ENCODE peak calls at places on chromosomes 16 and 17, in ten cellular contexts. One of them, this sample, is unnamed.

GRCh38 chr17:55487727-55488436 is 23.4 kb downstream of the SMIM36 start:
- DNase-seq in cardiac fibroblast: peak
- DNase-seq in CD8-positive, alpha-beta T cell: no peak
- DNase-seq in upper lobe of right lung: no peak
- DNase-seq in GM20000: no peak
- DNase-seq in AG04450: no peak
- DNase-seq in colonic mucosa: no peak
- DNase-seq in epithelial cell of esophagus: peak
- DNase-seq in dorsolateral prefrontal cortex: no peak
- DNase-seq in progenitor cell of endocrine pancreas: no peak
- DNase-seq in this sample: no peak

GRCh38 chr17:49822829-49823228 is 25.0 kb downstream of the TAC4 start:
- DNase-seq in colonic mucosa: peak
- DNase-seq in GM20000: no peak
- DNase-seq in AG04450: peak
- DNase-seq in CD8-positive, alpha-beta T cell: no peak
- DNase-seq in upper lobe of right lung: no peak
- DNase-seq in cardiac fibroblast: peak
- DNase-seq in epithelial cell of esophagus: peak
- DNase-seq in progenitor cell of endocrine pancreas: no peak
- DNase-seq in dorsolateral prefrontal cortex: no peak
- DNase-seq in this sample: no peak

GRCh38 chr16:58272855-58273254 is 22.0 kb downstream of the PRSS54 start:
- DNase-seq in GM20000: no peak
- DNase-seq in upper lobe of right lung: no peak
- DNase-seq in cardiac fibroblast: no peak
- DNase-seq in progenitor cell of endocrine pancreas: no peak
- DNase-seq in dorsolateral prefrontal cortex: no peak
- DNase-seq in AG04450: no peak
- DNase-seq in CD8-positive, alpha-beta T cell: no peak
- DNase-seq in epithelial cell of esophagus: no peak
- DNase-seq in colonic mucosa: no peak
- DNase-seq in this sample: no peak

GRCh38 chr17:142102-142661 is 4.8 kb downstream of the SCGB1C2 start:
- DNase-seq in GM20000: no peak
- DNase-seq in CD8-positive, alpha-beta T cell: no peak
- DNase-seq in dorsolateral prefrontal cortex: peak
- DNase-seq in progenitor cell of endocrine pancreas: peak
- DNase-seq in AG04450: no peak
- DNase-seq in epithelial cell of esophagus: no peak
- DNase-seq in colonic mucosa: peak
- DNase-seq in upper lobe of right lung: peak
- DNase-seq in cardiac fibroblast: peak
- DNase-seq in this sample: no peak

GRCh38 chr16:65154321-65154720 is 32.5 kb upstream of the CDH11 start:
- DNase-seq in GM20000: no peak
- DNase-seq in progenitor cell of endocrine pancreas: no peak
- DNase-seq in AG04450: no peak
- DNase-seq in cardiac fibroblast: no peak
- DNase-seq in upper lobe of right lung: no peak
- DNase-seq in colonic mucosa: no peak
- DNase-seq in epithelial cell of esophagus: peak
- DNase-seq in dorsolateral prefrontal cortex: no peak
- DNase-seq in CD8-positive, alpha-beta T cell: no peak
- DNase-seq in this sample: no peak

GRCh38 chr17:54967621-54968258 is 714 bp downstream of the COX11 start:
- DNase-seq in AG04450: no peak
- DNase-seq in dorsolateral prefrontal cortex: no peak
- DNase-seq in colonic mucosa: peak
- DNase-seq in CD8-positive, alpha-beta T cell: no peak
- DNase-seq in progenitor cell of endocrine pancreas: no peak
- DNase-seq in GM20000: peak
- DNase-seq in epithelial cell of esophagus: peak
- DNase-seq in cardiac fibroblast: peak
- DNase-seq in upper lobe of right lung: no peak
- DNase-seq in this sample: peak

GRCh38 chr16:22326771-22327445 is 29.7 kb downstream of the POLR3E start:
- DNase-seq in dorsolateral prefrontal cortex: no peak
- DNase-seq in GM20000: no peak
- DNase-seq in CD8-positive, alpha-beta T cell: no peak
- DNase-seq in colonic mucosa: no peak
- DNase-seq in AG04450: no peak
- DNase-seq in cardiac fibroblast: no peak
- DNase-seq in progenitor cell of endocrine pancreas: no peak
- DNase-seq in epithelial cell of esophagus: no peak
- DNase-seq in upper lobe of right lung: peak
- DNase-seq in this sample: no peak

GRCh38 chr17:49260011-49260921 is 29.7 kb upstream of the PHOSPHO1 start:
- DNase-seq in GM20000: peak
- DNase-seq in colonic mucosa: peak
- DNase-seq in AG04450: peak
- DNase-seq in dorsolateral prefrontal cortex: no peak
- DNase-seq in epithelial cell of esophagus: peak
- DNase-seq in CD8-positive, alpha-beta T cell: no peak
- DNase-seq in upper lobe of right lung: peak
- DNase-seq in cardiac fibroblast: peak
- DNase-seq in progenitor cell of endocrine pancreas: peak
- DNase-seq in this sample: peak

GRCh38 chr17:17843096-17843495 is 6.3 kb upstream of the SREBF1 start:
- DNase-seq in colonic mucosa: no peak
- DNase-seq in upper lobe of right lung: no peak
- DNase-seq in CD8-positive, alpha-beta T cell: no peak
- DNase-seq in progenitor cell of endocrine pancreas: no peak
- DNase-seq in AG04450: no peak
- DNase-seq in cardiac fibroblast: no peak
- DNase-seq in GM20000: no peak
- DNase-seq in dorsolateral prefrontal cortex: no peak
- DNase-seq in epithelial cell of esophagus: peak
- DNase-seq in this sample: no peak

DNA sequence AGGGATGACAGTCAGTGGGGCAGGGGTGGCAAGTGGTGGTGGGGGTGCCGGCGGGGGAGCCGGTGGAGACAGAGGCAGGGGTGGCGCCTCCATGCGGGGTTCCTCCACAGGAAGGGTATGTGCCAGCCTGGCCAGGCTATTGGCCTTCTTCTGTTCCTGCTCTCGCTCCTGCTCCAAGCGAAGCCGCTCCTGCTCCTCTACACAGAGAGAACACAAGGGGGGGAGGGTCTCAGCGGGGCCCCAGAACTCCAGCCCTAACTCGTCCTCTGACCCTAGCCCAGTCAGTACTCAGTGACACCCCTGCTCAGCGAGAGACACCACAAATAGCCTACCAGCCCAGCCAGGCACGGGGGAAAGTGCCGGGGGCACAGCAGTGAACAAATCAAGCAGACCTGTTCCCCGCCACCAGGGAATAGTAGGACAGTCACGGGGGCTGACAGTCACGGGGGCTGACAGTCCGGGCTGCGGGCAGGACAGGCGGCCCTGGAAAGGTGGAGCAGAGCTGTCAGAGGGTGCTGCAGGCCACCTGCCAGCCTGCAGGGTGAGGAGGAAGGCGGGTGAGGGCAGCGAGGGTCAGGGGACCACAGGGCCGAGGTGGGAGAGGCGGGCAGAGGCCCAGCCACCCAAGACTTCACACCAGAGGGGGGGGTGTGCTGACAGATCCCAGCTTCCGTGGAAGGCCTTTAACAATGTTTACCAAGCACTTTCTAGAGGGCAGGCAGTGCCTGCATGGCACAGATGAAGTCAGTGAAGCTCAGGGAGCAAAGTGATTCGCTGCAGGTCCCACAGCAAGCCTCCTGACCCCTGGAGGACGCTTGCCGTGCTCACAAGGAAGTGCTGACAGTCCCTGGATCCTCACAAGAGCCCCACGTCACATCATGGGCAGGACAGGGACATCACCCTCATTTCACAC is 5.3 kb downstream of the MNT start:
- DNase-seq in AG04450: no peak
- DNase-seq in epithelial cell of esophagus: peak
- DNase-seq in upper lobe of right lung: peak
- DNase-seq in cardiac fibroblast: peak
- DNase-seq in dorsolateral prefrontal cortex: no peak
- DNase-seq in colonic mucosa: peak
- DNase-seq in GM20000: no peak
- DNase-seq in CD8-positive, alpha-beta T cell: no peak
- DNase-seq in progenitor cell of endocrine pancreas: no peak
- DNase-seq in this sample: no peak
- TF ChIP-seq CTCF in AG04450: no peak
- TF ChIP-seq CTCF in epithelial cell of esophagus: no peak
- TF ChIP-seq CTCF in upper lobe of right lung: peak
- TF ChIP-seq CTCF in cardiac fibroblast: peak
- TF ChIP-seq CTCF in dorsolateral prefrontal cortex: no peak
- TF ChIP-seq CTCF in colonic mucosa: no peak
- TF ChIP-seq CTCF in GM20000: no peak
- TF ChIP-seq CTCF in CD8-positive, alpha-beta T cell: no peak
- TF ChIP-seq CTCF in progenitor cell of endocrine pancreas: no peak
- TF ChIP-seq CTCF in this sample: no peak

DNA sequence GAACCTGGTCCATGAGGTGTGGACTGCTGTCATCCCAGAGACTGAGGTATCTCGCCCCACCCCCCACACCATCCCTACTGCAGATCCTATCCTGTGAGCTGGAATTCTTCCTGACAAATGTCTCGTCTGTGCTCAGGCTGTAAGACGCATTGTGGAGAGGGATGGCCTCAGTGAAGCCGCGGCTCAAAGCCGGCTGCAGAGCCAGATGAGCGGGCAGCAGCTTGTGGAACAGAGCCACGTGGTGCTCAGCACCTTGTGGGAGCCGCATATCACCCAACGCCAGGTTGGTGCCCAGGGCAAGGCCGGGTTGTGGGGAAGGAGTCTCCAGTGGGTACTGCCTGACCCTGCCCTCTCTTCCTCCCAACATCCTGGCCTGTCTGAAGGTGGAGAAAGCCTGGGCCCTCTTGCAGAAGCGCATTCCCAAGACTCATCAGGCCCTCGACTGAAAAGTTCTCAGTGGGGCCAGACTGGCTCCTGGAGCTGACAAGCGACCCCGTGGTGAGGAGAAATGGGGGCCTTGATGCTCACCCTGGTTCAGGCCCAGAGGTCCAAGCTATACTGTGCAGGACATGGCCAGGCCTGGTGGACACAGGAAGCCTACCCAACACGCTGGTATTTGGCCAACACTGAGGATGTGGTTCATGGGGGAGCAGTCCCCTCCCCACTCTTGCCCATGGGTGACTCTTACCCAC is 1.2 kb upstream of the MLX start:
- DNase-seq in upper lobe of right lung: no peak
- DNase-seq in dorsolateral prefrontal cortex: no peak
- DNase-seq in CD8-positive, alpha-beta T cell: no peak
- DNase-seq in AG04450: no peak
- DNase-seq in cardiac fibroblast: no peak
- DNase-seq in progenitor cell of endocrine pancreas: no peak
- DNase-seq in colonic mucosa: no peak
- DNase-seq in epithelial cell of esophagus: no peak
- DNase-seq in GM20000: no peak
- DNase-seq in this sample: no peak
- TF ChIP-seq CTCF in upper lobe of right lung: no peak
- TF ChIP-seq CTCF in dorsolateral prefrontal cortex: no peak
- TF ChIP-seq CTCF in CD8-positive, alpha-beta T cell: no peak
- TF ChIP-seq CTCF in AG04450: no peak
- TF ChIP-seq CTCF in cardiac fibroblast: no peak
- TF ChIP-seq CTCF in progenitor cell of endocrine pancreas: no peak
- TF ChIP-seq CTCF in colonic mucosa: no peak
- TF ChIP-seq CTCF in epithelial cell of esophagus: no peak
- TF ChIP-seq CTCF in GM20000: no peak
- TF ChIP-seq CTCF in this sample: no peak

GRCh38 chr16:69072640-69072974 is 32.8 kb upstream of the HAS3 start:
- DNase-seq in CD8-positive, alpha-beta T cell: no peak
- DNase-seq in progenitor cell of endocrine pancreas: no peak
- DNase-seq in AG04450: no peak
- DNase-seq in upper lobe of right lung: no peak
- DNase-seq in GM20000: no peak
- DNase-seq in cardiac fibroblast: no peak
- DNase-seq in epithelial cell of esophagus: no peak
- DNase-seq in colonic mucosa: no peak
- DNase-seq in dorsolateral prefrontal cortex: no peak
- DNase-seq in this sample: no peak

GRCh38 chr16:69071036-69071435 is 34.4 kb upstream of the HAS3 start:
- DNase-seq in colonic mucosa: no peak
- DNase-seq in cardiac fibroblast: no peak
- DNase-seq in epithelial cell of esophagus: no peak
- DNase-seq in upper lobe of right lung: no peak
- DNase-seq in GM20000: no peak
- DNase-seq in AG04450: no peak
- DNase-seq in dorsolateral prefrontal cortex: no peak
- DNase-seq in CD8-positive, alpha-beta T cell: no peak
- DNase-seq in progenitor cell of endocrine pancreas: no peak
- DNase-seq in this sample: no peak

GRCh38 chr16:69064789-69065313 is 40.6 kb upstream of the HAS3 start:
- DNase-seq in AG04450: no peak
- DNase-seq in dorsolateral prefrontal cortex: peak
- DNase-seq in progenitor cell of endocrine pancreas: no peak
- DNase-seq in cardiac fibroblast: no peak
- DNase-seq in upper lobe of right lung: no peak
- DNase-seq in epithelial cell of esophagus: no peak
- DNase-seq in GM20000: no peak
- DNase-seq in colonic mucosa: no peak
- DNase-seq in CD8-positive, alpha-beta T cell: no peak
- DNase-seq in this sample: no peak

GRCh38 chr16:69073181-69073669 is 32.2 kb upstream of the HAS3 start:
- DNase-seq in colonic mucosa: no peak
- DNase-seq in dorsolateral prefrontal cortex: no peak
- DNase-seq in upper lobe of right lung: no peak
- DNase-seq in progenitor cell of endocrine pancreas: no peak
- DNase-seq in epithelial cell of esophagus: peak
- DNase-seq in CD8-positive, alpha-beta T cell: no peak
- DNase-seq in GM20000: no peak
- DNase-seq in AG04450: no peak
- DNase-seq in cardiac fibroblast: peak
- DNase-seq in this sample: no peak

DNA sequence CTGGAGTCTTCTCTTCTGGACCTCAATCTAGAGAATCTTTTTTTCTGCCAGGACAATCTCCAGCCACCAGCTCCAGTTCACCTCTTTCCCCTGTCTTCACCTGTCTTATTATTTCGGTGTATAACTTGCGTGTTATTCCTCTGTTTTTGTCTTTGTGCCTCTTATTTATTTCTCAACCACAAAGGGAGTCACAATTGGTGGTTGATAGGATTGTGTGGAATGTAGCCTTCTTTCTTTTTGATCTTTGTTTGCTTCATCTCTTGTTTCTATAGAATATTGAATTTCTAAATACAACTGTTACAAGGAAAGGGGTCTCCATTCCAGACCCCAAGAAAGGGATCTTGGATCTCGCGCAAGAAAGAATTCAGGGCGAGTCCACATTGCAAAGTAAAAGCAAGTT is 35.9 kb upstream of the HAS3 start:
- DNase-seq in AG04450: no peak
- DNase-seq in GM20000: no peak
- DNase-seq in progenitor cell of endocrine pancreas: no peak
- DNase-seq in upper lobe of right lung: no peak
- DNase-seq in epithelial cell of esophagus: no peak
- DNase-seq in CD8-positive, alpha-beta T cell: no peak
- DNase-seq in colonic mucosa: no peak
- DNase-seq in cardiac fibroblast: no peak
- DNase-seq in dorsolateral prefrontal cortex: no peak
- DNase-seq in this sample: no peak
- TF ChIP-seq CTCF in AG04450: no peak
- TF ChIP-seq CTCF in GM20000: no peak
- TF ChIP-seq CTCF in progenitor cell of endocrine pancreas: no peak
- TF ChIP-seq CTCF in upper lobe of right lung: no peak
- TF ChIP-seq CTCF in epithelial cell of esophagus: no peak
- TF ChIP-seq CTCF in CD8-positive, alpha-beta T cell: no peak
- TF ChIP-seq CTCF in colonic mucosa: no peak
- TF ChIP-seq CTCF in cardiac fibroblast: no peak
- TF ChIP-seq CTCF in dorsolateral prefrontal cortex: no peak
- TF ChIP-seq CTCF in this sample: no peak

GRCh38 chr17:36544049-36544319 is 735 bp upstream of the GGNBP2 start:
- DNase-seq in epithelial cell of esophagus: peak
- DNase-seq in progenitor cell of endocrine pancreas: peak
- DNase-seq in upper lobe of right lung: no peak
- DNase-seq in colonic mucosa: no peak
- DNase-seq in dorsolateral prefrontal cortex: peak
- DNase-seq in cardiac fibroblast: peak
- DNase-seq in AG04450: no peak
- DNase-seq in CD8-positive, alpha-beta T cell: no peak
- DNase-seq in GM20000: peak
- DNase-seq in this sample: peak
- TF ChIP-seq CTCF in epithelial cell of esophagus: peak
- TF ChIP-seq CTCF in progenitor cell of endocrine pancreas: no peak
- TF ChIP-seq CTCF in upper lobe of right lung: no peak
- TF ChIP-seq CTCF in colonic mucosa: no peak
- TF ChIP-seq CTCF in dorsolateral prefrontal cortex: no peak
- TF ChIP-seq CTCF in cardiac fibroblast: peak
- TF ChIP-seq CTCF in AG04450: peak
- TF ChIP-seq CTCF in CD8-positive, alpha-beta T cell: no peak
- TF ChIP-seq CTCF in GM20000: no peak
- TF ChIP-seq CTCF in this sample: peak